ENCODE peak calls at places on chromosomes 2 and 18, in four cellular contexts. R, Q, B and S are unnamed samples.

GRCh38 chr2:114769991-114770390 is 327.6 kb downstream of the DPP10 start:
- DNase-seq in R (no peak), B (no peak), Q (no peak), S (no peak)

GRCh38 chr18:56560992-56561391 is 77.4 kb downstream of the TXNL1 start:
- DNase-seq in B (no peak), Q (no peak), R (no peak), S (no peak)

GRCh38 chr2:3870222-3870621 is 166.8 kb downstream of the DCDC2C start:
- DNase-seq in B (no peak), R (no peak), Q (no peak), S (no peak)

GRCh38 chr2:3127279-3127690 is 250.3 kb downstream of the EIPR1 start:
- DNase-seq in R (no peak), B (no peak), Q (no peak), S (no peak)

GRCh38 chr2:217816396-217816869 is 186.4 kb downstream of the TNS1 start:
- DNase-seq in Q (peak; percentile 46), B (no peak), R (peak; percentile 49), S (no peak)

GRCh38 chr2:143375376-143375880 is 246.2 kb downstream of the ARHGAP15 start:
- DNase-seq in Q (peak; percentile 7), B (no peak), R (no peak), S (no peak)

GRCh38 chr2:150937030-150937429 is 324.6 kb downstream of the RBM43 start:
- DNase-seq in B (no peak), R (no peak), Q (no peak), S (no peak)

GRCh38 chr2:200005675-200006074 is 50.3 kb downstream of the MAIP1 start:
- DNase-seq in R (no peak), Q (no peak), B (no peak), S (no peak)

GRCh38 chr2:203562283-203562682 is 27.2 kb upstream of the RAPH1 start:
- DNase-seq in B (no peak), R (no peak), Q (peak; percentile 64), S (no peak)

GRCh38 chr2:128444816-128445532 is 126.3 kb upstream of the HS6ST1 start:
- DNase-seq in Q (peak; percentile 4), B (no peak), R (no peak), S (peak; percentile 10)

GRCh38 chr2:177031435-177032222 is 181.0 kb upstream of the HNRNPA3 start:
- DNase-seq in B (no peak), R (no peak), Q (no peak), S (no peak)

GRCh38 chr2:177029075-177029474 is 183.5 kb upstream of the HNRNPA3 start:
- DNase-seq in Q (no peak), B (no peak), R (no peak), S (no peak)

GRCh38 chr2:177028296-177028695 is 184.3 kb upstream of the HNRNPA3 start:
- DNase-seq in B (no peak), R (peak; percentile 5), Q (no peak), S (no peak)

GRCh38 chr2:177029501-177029900 is 183.1 kb upstream of the HNRNPA3 start:
- DNase-seq in Q (no peak), B (no peak), R (peak; percentile 8), S (peak; percentile 46)

GRCh38 chr2:177030391-177031000 is 182.1 kb upstream of the HNRNPA3 start:
- DNase-seq in Q (no peak), B (no peak), R (no peak), S (no peak)
- H3K56ac ChIP-seq in Q (no peak overlapping the region), B (no peak overlapping the region), R (no peak overlapping the region), S (no peak overlapping the region)

GRCh38 chr2:62412347-62412742 is 93.7 kb downstream of the TMEM17 start:
- DNase-seq in B (no peak), Q (peak; percentile 7), R (no peak), S (no peak)
- H3K4me1 ChIP-seq in B (peaks cover 7% of the 10 kb centered on the region), Q (peaks cover 2% of the 10 kb centered on the region), R (peaks cover 4% of the 10 kb centered on the region), S (peaks cover 4% of the 10 kb centered on the region)

GRCh38 chr18:61664413-61665084 is 228.3 kb downstream of the RNF152 start:
- DNase-seq in Q (peak; percentile 18), R (no peak), B (no peak), S (no peak)
- H3K56ac ChIP-seq in Q (no peak overlapping the region), R (no peak overlapping the region), B (no peak overlapping the region), S (no peak overlapping the region)

DNA sequence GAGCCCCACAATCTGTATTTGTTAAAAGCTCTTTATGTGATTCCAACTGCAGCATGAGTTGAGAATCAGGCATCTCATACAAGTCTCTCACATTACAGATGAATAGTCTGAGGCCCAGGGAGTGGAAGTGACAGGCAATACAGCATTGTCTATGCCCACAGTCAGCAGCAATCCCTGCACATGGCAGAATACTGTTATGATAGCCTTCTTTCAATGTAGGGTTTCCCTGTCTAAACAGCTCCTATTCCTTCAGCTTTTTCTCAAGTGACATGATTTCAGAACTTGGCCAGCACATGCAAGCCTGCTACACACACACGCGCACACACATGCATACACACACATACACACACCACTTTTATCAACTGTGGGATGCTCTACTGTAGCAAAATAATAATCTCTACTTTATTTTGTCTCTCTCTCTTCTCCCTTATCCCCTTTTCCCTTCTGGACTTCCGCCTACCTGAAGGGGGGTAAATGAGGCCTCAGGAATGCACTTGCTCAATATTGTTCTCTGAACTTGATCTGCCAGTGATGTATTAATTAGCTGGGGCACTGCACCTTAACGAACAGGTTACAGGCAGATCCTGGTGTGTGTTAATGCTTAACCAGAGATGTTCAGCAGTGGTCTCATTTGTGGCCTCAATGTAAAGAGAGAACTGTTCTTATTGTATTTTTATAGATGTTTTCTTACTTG is 116.0 kb downstream of the SETBP1 start:
- DNase-seq in Q (no peak), B (no peak), R (no peak), S (no peak)
- H3K4me1 ChIP-seq in Q (peaks cover 3% of the 10 kb centered on the region), B (peaks cover 4% of the 10 kb centered on the region), R (peaks cover 3% of the 10 kb centered on the region), S (no peaks in the 10 kb centered on the region)

GRCh38 chr2:166017208-166017607 is 63.6 kb upstream of the TTC21B start:
- DNase-seq in R (peak; percentile 5), B (no peak), Q (no peak), S (no peak)

GRCh38 chr2:166011660-166012059 is 58.1 kb upstream of the TTC21B start:
- DNase-seq in R (no peak), B (no peak), Q (no peak), S (no peak)

DNA sequence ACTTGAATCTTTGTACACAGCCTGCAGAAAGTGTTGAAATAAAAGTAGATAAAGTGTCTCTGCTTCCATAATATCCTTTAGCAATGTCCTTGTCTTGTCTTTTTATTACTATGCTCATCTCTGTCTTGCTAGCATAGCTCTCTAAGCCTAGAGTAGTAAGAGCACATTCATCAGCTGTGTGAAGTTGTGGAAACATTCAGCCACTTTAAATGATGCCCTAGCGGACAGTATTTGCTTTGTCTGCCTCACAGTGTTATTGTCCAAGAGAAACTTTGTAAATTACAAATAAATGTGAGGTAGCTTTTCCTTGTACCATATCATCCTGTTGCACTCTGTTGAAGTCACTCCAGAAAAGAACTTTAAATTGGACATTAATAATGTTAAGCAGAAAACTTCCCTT is 60.3 kb upstream of the TTC21B start:
- DNase-seq in Q (no peak), R (peak; percentile 2), B (no peak), S (no peak)
- H3K56ac ChIP-seq in Q (no peak overlapping the region), R (no peak overlapping the region), B (no peak overlapping the region), S (no peak overlapping the region)

GRCh38 chr18:8627540-8627939 is 18.3 kb downstream of the RAB12 start:
- DNase-seq in R (no peak), Q (no peak), B (no peak), S (no peak)
- H3K4me1 ChIP-seq in R (peaks cover 18% of the 10 kb centered on the region), Q (peaks cover 6% of the 10 kb centered on the region), B (peaks cover 37% of the 10 kb centered on the region), S (peaks cover 22% of the 10 kb centered on the region)

GRCh38 chr2:53211201-53211774 is 556.3 kb upstream of the CHAC2 start:
- DNase-seq in Q (no peak), R (no peak), B (no peak), S (no peak)

GRCh38 chr2:53208815-53209214 is 558.8 kb upstream of the CHAC2 start:
- DNase-seq in R (no peak), B (no peak), Q (no peak), S (no peak)

GRCh38 chr2:53209679-53210473 is 557.7 kb upstream of the CHAC2 start:
- DNase-seq in Q (no peak), R (no peak), B (no peak), S (no peak)

DNA sequence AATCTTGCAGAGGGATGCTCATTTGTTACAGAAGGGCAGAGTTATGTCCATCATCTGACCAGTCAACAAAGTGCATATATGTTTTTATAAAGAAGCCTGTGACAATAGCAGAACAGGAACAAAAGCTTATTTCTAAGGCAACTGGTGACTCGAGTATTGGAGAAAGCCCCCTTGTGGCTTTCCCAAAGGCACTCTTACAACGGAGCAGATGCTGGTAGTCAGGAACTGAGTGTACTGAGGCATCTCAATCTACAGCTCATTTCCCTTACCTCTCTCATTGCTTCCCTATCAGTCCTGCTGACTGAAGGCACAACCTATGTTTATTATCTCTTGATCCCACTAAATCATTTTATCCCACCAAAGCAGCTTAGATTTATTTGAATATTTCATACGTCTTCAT is 557.1 kb upstream of the CHAC2 start:
- DNase-seq in Q (no peak), B (no peak), R (peak; percentile 56), S (peak; percentile 39)
- H3K56ac ChIP-seq in Q (no peak overlapping the region), B (no peak overlapping the region), R (no peak overlapping the region), S (no peak overlapping the region)